ENCODE peak calls at places on chromosomes 6 and 20, in eight cellular contexts. One of them, this sample, is unnamed.

GRCh38 chr6:37990762-37991525 is 171.4 kb downstream of the ZFAND3 start:
- DNase-seq in mammary epithelial cell: peak
- DNase-seq in hepatocyte: peak
- DNase-seq in psoas muscle: no peak
- DNase-seq in AG04450: peak
- DNase-seq in Panc1: no peak
- DNase-seq in Peyer's patch: no peak
- DNase-seq in H9: no peak
- DNase-seq in this sample: peak

GRCh38 chr20:50710492-50711063 is 19.2 kb upstream of the RIPOR3 start:
- DNase-seq in hepatocyte: no peak
- DNase-seq in H9: no peak
- DNase-seq in psoas muscle: no peak
- DNase-seq in Peyer's patch: no peak
- DNase-seq in Panc1: no peak
- DNase-seq in AG04450: no peak
- DNase-seq in mammary epithelial cell: no peak
- DNase-seq in this sample: no peak

GRCh38 chr6:46325561-46326525 is 155.1 kb upstream of the ENPP5 start:
- DNase-seq in mammary epithelial cell: no peak
- DNase-seq in Panc1: no peak
- DNase-seq in hepatocyte: peak
- DNase-seq in Peyer's patch: no peak
- DNase-seq in psoas muscle: no peak
- DNase-seq in AG04450: no peak
- DNase-seq in H9: no peak
- DNase-seq in this sample: peak

GRCh38 chr20:32574296-32575226 is 10.6 kb downstream of the NOL4L start:
- DNase-seq in Panc1: no peak
- DNase-seq in AG04450: peak
- DNase-seq in psoas muscle: no peak
- DNase-seq in hepatocyte: peak
- DNase-seq in mammary epithelial cell: peak
- DNase-seq in Peyer's patch: no peak
- DNase-seq in H9: peak
- DNase-seq in this sample: peak

GRCh38 chr6:45843848-45844521 is 171.7 kb downstream of the CLIC5 start:
- DNase-seq in H9: no peak
- DNase-seq in hepatocyte: no peak
- DNase-seq in AG04450: no peak
- DNase-seq in Peyer's patch: no peak
- DNase-seq in Panc1: no peak
- DNase-seq in mammary epithelial cell: no peak
- DNase-seq in psoas muscle: no peak
- DNase-seq in this sample: no peak

GRCh38 chr6:36200154-36200891 is 3.8 kb downstream of the BRPF3 start:
- DNase-seq in Panc1: no peak
- DNase-seq in AG04450: no peak
- DNase-seq in psoas muscle: no peak
- DNase-seq in mammary epithelial cell: no peak
- DNase-seq in H9: no peak
- DNase-seq in hepatocyte: no peak
- DNase-seq in Peyer's patch: no peak
- DNase-seq in this sample: no peak

GRCh38 chr6:12017263-12017662 is 5.2 kb downstream of the HIVEP1 start:
- DNase-seq in AG04450: no peak
- DNase-seq in Panc1: no peak
- DNase-seq in psoas muscle: no peak
- DNase-seq in mammary epithelial cell: no peak
- DNase-seq in hepatocyte: no peak
- DNase-seq in H9: no peak
- DNase-seq in Peyer's patch: no peak
- DNase-seq in this sample: no peak

GRCh38 chr6:42224222-42225042 is 6.8 kb upstream of the MRPS10 start:
- DNase-seq in mammary epithelial cell: peak
- DNase-seq in AG04450: no peak
- DNase-seq in H9: no peak
- DNase-seq in Peyer's patch: no peak
- DNase-seq in hepatocyte: peak
- DNase-seq in Panc1: peak
- DNase-seq in psoas muscle: no peak
- DNase-seq in this sample: no peak

GRCh38 chr6:10460096-10460495 is 45.2 kb upstream of the TFAP2A start:
- DNase-seq in hepatocyte: no peak
- DNase-seq in H9: no peak
- DNase-seq in Peyer's patch: no peak
- DNase-seq in mammary epithelial cell: no peak
- DNase-seq in psoas muscle: no peak
- DNase-seq in AG04450: no peak
- DNase-seq in Panc1: no peak
- DNase-seq in this sample: no peak

GRCh38 chr6:53112404-53112803 is 36.2 kb downstream of the GCM1 start:
- DNase-seq in AG04450: no peak
- DNase-seq in Peyer's patch: no peak
- DNase-seq in psoas muscle: no peak
- DNase-seq in Panc1: no peak
- DNase-seq in hepatocyte: peak
- DNase-seq in H9: no peak
- DNase-seq in mammary epithelial cell: peak
- DNase-seq in this sample: no peak

GRCh38 chr20:20821496-20822260 is 109.2 kb upstream of the RALGAPA2 start:
- DNase-seq in Panc1: no peak
- DNase-seq in AG04450: no peak
- DNase-seq in Peyer's patch: no peak
- DNase-seq in psoas muscle: no peak
- DNase-seq in hepatocyte: no peak
- DNase-seq in H9: peak
- DNase-seq in mammary epithelial cell: no peak
- DNase-seq in this sample: peak

GRCh38 chr6:148364056-148364844 is 21.6 kb downstream of the SASH1 start:
- DNase-seq in hepatocyte: no peak
- DNase-seq in psoas muscle: no peak
- DNase-seq in Panc1: no peak
- DNase-seq in mammary epithelial cell: no peak
- DNase-seq in H9: no peak
- DNase-seq in AG04450: peak
- DNase-seq in Peyer's patch: no peak
- DNase-seq in this sample: no peak

GRCh38 chr6:153801917-153802316 is 237.1 kb upstream of the OPRM1 start:
- DNase-seq in Panc1: no peak
- DNase-seq in mammary epithelial cell: no peak
- DNase-seq in AG04450: no peak
- DNase-seq in H9: no peak
- DNase-seq in Peyer's patch: no peak
- DNase-seq in hepatocyte: no peak
- DNase-seq in psoas muscle: no peak
- DNase-seq in this sample: peak

GRCh38 chr6:14072084-14072483 is 45.5 kb upstream of the CD83 start:
- DNase-seq in H9: no peak
- DNase-seq in mammary epithelial cell: peak
- DNase-seq in AG04450: no peak
- DNase-seq in hepatocyte: no peak
- DNase-seq in psoas muscle: no peak
- DNase-seq in Panc1: no peak
- DNase-seq in Peyer's patch: no peak
- DNase-seq in this sample: no peak

GRCh38 chr6:14070457-14070856 is 47.1 kb upstream of the CD83 start:
- DNase-seq in Panc1: no peak
- DNase-seq in psoas muscle: no peak
- DNase-seq in mammary epithelial cell: no peak
- DNase-seq in H9: no peak
- DNase-seq in AG04450: no peak
- DNase-seq in Peyer's patch: no peak
- DNase-seq in hepatocyte: no peak
- DNase-seq in this sample: no peak

GRCh38 chr6:14077193-14077853 is 40.2 kb upstream of the CD83 start:
- DNase-seq in Panc1: no peak
- DNase-seq in mammary epithelial cell: no peak
- DNase-seq in hepatocyte: no peak
- DNase-seq in psoas muscle: no peak
- DNase-seq in Peyer's patch: no peak
- DNase-seq in AG04450: no peak
- DNase-seq in H9: no peak
- DNase-seq in this sample: no peak

GRCh38 chr6:14079433-14079832 is 38.1 kb upstream of the CD83 start:
- DNase-seq in Peyer's patch: no peak
- DNase-seq in Panc1: no peak
- DNase-seq in AG04450: no peak
- DNase-seq in H9: no peak
- DNase-seq in mammary epithelial cell: peak
- DNase-seq in psoas muscle: no peak
- DNase-seq in hepatocyte: no peak
- DNase-seq in this sample: no peak

GRCh38 chr6:14074723-14075503 is 42.7 kb upstream of the CD83 start:
- DNase-seq in hepatocyte: peak
- DNase-seq in H9: no peak
- DNase-seq in Panc1: no peak
- DNase-seq in psoas muscle: no peak
- DNase-seq in Peyer's patch: no peak
- DNase-seq in AG04450: no peak
- DNase-seq in mammary epithelial cell: peak
- DNase-seq in this sample: no peak
- H3K27ac ChIP-seq in hepatocyte: peak
- H3K27ac ChIP-seq in H9: no peak
- H3K27ac ChIP-seq in Panc1: peak
- H3K27ac ChIP-seq in psoas muscle: peak
- H3K27ac ChIP-seq in Peyer's patch: peak
- H3K27ac ChIP-seq in AG04450: no peak
- H3K27ac ChIP-seq in mammary epithelial cell: peak
- H3K27ac ChIP-seq in this sample: no peak

GRCh38 chr6:55040102-55040848 is 134.0 kb upstream of the HCRTR2 start:
- DNase-seq in psoas muscle: no peak
- DNase-seq in Panc1: no peak
- DNase-seq in AG04450: peak
- DNase-seq in H9: no peak
- DNase-seq in Peyer's patch: no peak
- DNase-seq in mammary epithelial cell: peak
- DNase-seq in hepatocyte: no peak
- DNase-seq in this sample: no peak
- H3K27ac ChIP-seq in psoas muscle: no peak
- H3K27ac ChIP-seq in Panc1: no peak
- H3K27ac ChIP-seq in AG04450: peak
- H3K27ac ChIP-seq in H9: no peak
- H3K27ac ChIP-seq in Peyer's patch: no peak
- H3K27ac ChIP-seq in mammary epithelial cell: no peak
- H3K27ac ChIP-seq in hepatocyte: no peak
- H3K27ac ChIP-seq in this sample: no peak

GRCh38 chr20:46206025-46206424 is 87.9 kb downstream of the CD40 start:
- DNase-seq in AG04450: no peak
- DNase-seq in Panc1: peak
- DNase-seq in hepatocyte: no peak
- DNase-seq in psoas muscle: peak
- DNase-seq in H9: no peak
- DNase-seq in mammary epithelial cell: peak
- DNase-seq in Peyer's patch: no peak
- DNase-seq in this sample: no peak

GRCh38 chr20:46204594-46205205 is 86.6 kb downstream of the CD40 start:
- DNase-seq in psoas muscle: no peak
- DNase-seq in Panc1: no peak
- DNase-seq in AG04450: no peak
- DNase-seq in H9: no peak
- DNase-seq in hepatocyte: no peak
- DNase-seq in Peyer's patch: no peak
- DNase-seq in mammary epithelial cell: no peak
- DNase-seq in this sample: no peak

GRCh38 chr20:46207783-46208182 is 89.7 kb downstream of the CD40 start:
- DNase-seq in H9: no peak
- DNase-seq in Panc1: no peak
- DNase-seq in mammary epithelial cell: no peak
- DNase-seq in psoas muscle: no peak
- DNase-seq in AG04450: no peak
- DNase-seq in Peyer's patch: no peak
- DNase-seq in hepatocyte: no peak
- DNase-seq in this sample: no peak

GRCh38 chr20:46205349-46205748 is 87.2 kb downstream of the CD40 start:
- DNase-seq in hepatocyte: no peak
- DNase-seq in AG04450: no peak
- DNase-seq in Peyer's patch: no peak
- DNase-seq in H9: no peak
- DNase-seq in Panc1: no peak
- DNase-seq in psoas muscle: no peak
- DNase-seq in mammary epithelial cell: no peak
- DNase-seq in this sample: no peak

GRCh38 chr20:46207031-46207549 is 89.0 kb downstream of the CD40 start:
- DNase-seq in psoas muscle: peak
- DNase-seq in mammary epithelial cell: no peak
- DNase-seq in AG04450: no peak
- DNase-seq in Panc1: no peak
- DNase-seq in hepatocyte: no peak
- DNase-seq in H9: no peak
- DNase-seq in Peyer's patch: no peak
- DNase-seq in this sample: no peak
- H3K27ac ChIP-seq in psoas muscle: no peak
- H3K27ac ChIP-seq in mammary epithelial cell: no peak
- H3K27ac ChIP-seq in AG04450: no peak
- H3K27ac ChIP-seq in Panc1: no peak
- H3K27ac ChIP-seq in hepatocyte: no peak
- H3K27ac ChIP-seq in H9: no peak
- H3K27ac ChIP-seq in Peyer's patch: no peak
- H3K27ac ChIP-seq in this sample: no peak

GRCh38 chr6:97440590-97441176 is 157.7 kb upstream of the MMS22L start:
- DNase-seq in H9: peak
- DNase-seq in Panc1: peak
- DNase-seq in Peyer's patch: no peak
- DNase-seq in mammary epithelial cell: peak
- DNase-seq in hepatocyte: peak
- DNase-seq in psoas muscle: no peak
- DNase-seq in AG04450: no peak
- DNase-seq in this sample: peak

GRCh38 chr6:97443408-97444080 is 160.5 kb upstream of the MMS22L start:
- DNase-seq in Panc1: no peak
- DNase-seq in Peyer's patch: no peak
- DNase-seq in psoas muscle: no peak
- DNase-seq in AG04450: no peak
- DNase-seq in H9: no peak
- DNase-seq in hepatocyte: no peak
- DNase-seq in mammary epithelial cell: no peak
- DNase-seq in this sample: peak

GRCh38 chr6:97449437-97449966 is 166.5 kb upstream of the MMS22L start:
- DNase-seq in AG04450: no peak
- DNase-seq in psoas muscle: no peak
- DNase-seq in hepatocyte: no peak
- DNase-seq in H9: no peak
- DNase-seq in mammary epithelial cell: no peak
- DNase-seq in Peyer's patch: no peak
- DNase-seq in Panc1: no peak
- DNase-seq in this sample: no peak

GRCh38 chr6:97445406-97445805 is 162.4 kb upstream of the MMS22L start:
- DNase-seq in psoas muscle: no peak
- DNase-seq in AG04450: no peak
- DNase-seq in Peyer's patch: no peak
- DNase-seq in H9: no peak
- DNase-seq in mammary epithelial cell: no peak
- DNase-seq in hepatocyte: no peak
- DNase-seq in Panc1: no peak
- DNase-seq in this sample: no peak
- H3K27ac ChIP-seq in psoas muscle: no peak
- H3K27ac ChIP-seq in AG04450: no peak
- H3K27ac ChIP-seq in Peyer's patch: no peak
- H3K27ac ChIP-seq in H9: no peak
- H3K27ac ChIP-seq in mammary epithelial cell: no peak
- H3K27ac ChIP-seq in hepatocyte: no peak
- H3K27ac ChIP-seq in Panc1: no peak
- H3K27ac ChIP-seq in this sample: no peak

GRCh38 chr20:45813489-45813888 is 1.0 kb downstream of the UBE2C start:
- DNase-seq in mammary epithelial cell: no peak
- DNase-seq in psoas muscle: no peak
- DNase-seq in hepatocyte: no peak
- DNase-seq in Peyer's patch: no peak
- DNase-seq in H9: no peak
- DNase-seq in AG04450: no peak
- DNase-seq in Panc1: no peak
- DNase-seq in this sample: no peak
- H3K27ac ChIP-seq in mammary epithelial cell: peak
- H3K27ac ChIP-seq in psoas muscle: peak
- H3K27ac ChIP-seq in hepatocyte: no peak
- H3K27ac ChIP-seq in Peyer's patch: no peak
- H3K27ac ChIP-seq in H9: no peak
- H3K27ac ChIP-seq in AG04450: no peak
- H3K27ac ChIP-seq in Panc1: peak
- H3K27ac ChIP-seq in this sample: peak